ENCODE peak calls at places on chromosome 5, in seven cellular contexts. G, J, Z, K, W, A and Q are unnamed samples.
A peak's percentile ranks its signal among the peaks of the same experiment; 100 is the strongest.

GRCh38 chr5:79850316-79850822 is 140.7 kb downstream of the MTX3 start:
- DNase-seq in G (no peak), J (no peak), Z (peak; percentile 39), K (no peak), W (no peak), A (no peak), Q (no peak)

GRCh38 chr5:50967388-50968039 is 301.1 kb downstream of the PARP8 start:
- DNase-seq in G (no peak), J (no peak), Z (no peak), K (no peak), W (no peak), A (no peak), Q (no peak)

GRCh38 chr5:23522553-23522952 is 15.1 kb downstream of the PRDM9 start:
- DNase-seq in G (no peak), J (no peak), Z (no peak), K (no peak), W (no peak), A (no peak), Q (no peak)

GRCh38 chr5:126477681-126478117 is 54.5 kb downstream of the GRAMD2B start:
- DNase-seq in G (no peak), J (no peak), Z (no peak), K (no peak), W (no peak), A (no peak), Q (no peak)

GRCh38 chr5:51468196-51468595 is 84.9 kb downstream of the ISL1 start:
- DNase-seq in G (no peak), J (no peak), Z (no peak), K (no peak), W (no peak), A (no peak), Q (no peak)

GRCh38 chr5:10283927-10284635 is 23.6 kb downstream of the CMBL start:
- DNase-seq in G (peak; percentile 91), J (peak; percentile 48), Z (peak; percentile 79), K (peak; percentile 59), W (peak; percentile 83), A (peak; percentile 82), Q (peak; percentile 72)

GRCh38 chr5:168219515-168220410 is 71.7 kb upstream of the WWC1 start:
- DNase-seq in G (no peak), J (no peak), Z (no peak), K (no peak), W (peak; percentile 72), A (peak; percentile 81), Q (peak; percentile 55)

GRCh38 chr5:71483355-71483754 is 27.9 kb downstream of the BDP1 start:
- DNase-seq in G (no peak), J (no peak), Z (no peak), K (no peak), W (no peak), A (no peak), Q (no peak)

GRCh38 chr5:159409801-159410200 is 79.5 kb upstream of the IL12B start:
- DNase-seq in G (no peak), J (no peak), Z (no peak), K (no peak), W (no peak), A (no peak), Q (no peak)

GRCh38 chr5:154479944-154480750 is 2.1 kb upstream of the HAND1 start:
- DNase-seq in G (no peak), J (no peak), Z (no peak), K (no peak), W (no peak), A (no peak), Q (no peak)

GRCh38 chr5:55993013-55993412 is 1.8 kb downstream of the IL6ST start:
- DNase-seq in G (no peak), J (no peak), Z (no peak), K (no peak), W (no peak), A (peak; percentile 33), Q (no peak)

GRCh38 chr5:13987843-13988464 is 43.5 kb upstream of the DNAH5 start:
- DNase-seq in G (no peak), J (no peak), Z (no peak), K (no peak), W (peak; percentile 55), A (peak; percentile 65), Q (no peak)

GRCh38 chr5:37975531-37975930 is 135.7 kb upstream of the GDNF start:
- DNase-seq in G (no peak), J (no peak), Z (no peak), K (no peak), W (no peak), A (no peak), Q (no peak)

GRCh38 chr5:135654646-135655045 is 75.9 kb upstream of the CXCL14 start:
- DNase-seq in G (no peak), J (no peak), Z (no peak), K (no peak), W (no peak), A (no peak), Q (no peak)

GRCh38 chr5:139847790-139848507 is 52.3 kb downstream of the PSD2 start:
- DNase-seq in G (peak; percentile 90), J (peak; percentile 53), Z (no peak), K (peak; percentile 60), W (peak; percentile 83), A (peak; percentile 51), Q (peak; percentile 65)

GRCh38 chr5:40736103-40736875 is 19.5 kb downstream of the TTC33 start:
- DNase-seq in G (no peak), J (no peak), Z (no peak), K (no peak), W (peak; percentile 38), A (peak; percentile 33), Q (no peak)

GRCh38 chr5:62461561-62461960 is 49.0 kb downstream of the IPO11 start:
- DNase-seq in G (no peak), J (no peak), Z (no peak), K (no peak), W (no peak), A (no peak), Q (no peak)

GRCh38 chr5:168844566-168845296 is 265.6 kb upstream of the PANK3 start:
- DNase-seq in G (no peak), J (no peak), Z (no peak), K (no peak), W (no peak), A (peak; percentile 22), Q (no peak)

GRCh38 chr5:176652136-176652535 is 4.9 kb downstream of the TSPAN17 start:
- DNase-seq in G (no peak), J (no peak), Z (no peak), K (no peak), W (no peak), A (peak; percentile 42), Q (no peak)

GRCh38 chr5:17294639-17295311 is 77.3 kb downstream of the BASP1 start:
- DNase-seq in G (no peak), J (no peak), Z (no peak), K (no peak), W (no peak), A (no peak), Q (no peak)

GRCh38 chr5:135450328-135450727 is 1.8 kb downstream of the TIFAB start:
- DNase-seq in G (no peak), J (no peak), Z (peak; percentile 11), K (no peak), W (no peak), A (no peak), Q (no peak)

GRCh38 chr5:8829322-8830029 is 716.4 kb downstream of the SEMA5A start:
- DNase-seq in G (no peak), J (no peak), Z (no peak), K (no peak), W (no peak), A (no peak), Q (no peak)

GRCh38 chr5:90338712-90339372 is 70.7 kb downstream of the CETN3 start:
- DNase-seq in G (no peak), J (no peak), Z (no peak), K (no peak), W (no peak), A (no peak), Q (no peak)

GRCh38 chr5:107422494-107422893 is 248.2 kb downstream of the EFNA5 start:
- DNase-seq in G (no peak), J (no peak), Z (no peak), K (no peak), W (no peak), A (no peak), Q (no peak)

GRCh38 chr5:87754009-87754757 is 341.5 kb upstream of the CCNH start:
- DNase-seq in G (no peak), J (no peak), Z (no peak), K (no peak), W (no peak), A (no peak), Q (no peak)

GRCh38 chr5:52043543-52043942 is 660.3 kb downstream of the ISL1 start:
- DNase-seq in G (no peak), J (no peak), Z (no peak), K (no peak), W (no peak), A (no peak), Q (no peak)

GRCh38 chr5:121741156-121741555 is 110.5 kb upstream of the FTMT start:
- DNase-seq in G (no peak), J (no peak), Z (no peak), K (no peak), W (no peak), A (no peak), Q (no peak)

GRCh38 chr5:1116109-1116735 is 4.4 kb upstream of the SLC12A7 start:
- DNase-seq in G (no peak), J (no peak), Z (no peak), K (no peak), W (no peak), A (no peak), Q (no peak)

GRCh38 chr5:3105581-3105980 is 354.1 kb upstream of the IRX2 start:
- DNase-seq in G (no peak), J (no peak), Z (no peak), K (no peak), W (no peak), A (no peak), Q (no peak)

GRCh38 chr5:113340537-113340936 is 94.3 kb downstream of the TSSK1B start:
- DNase-seq in G (no peak), J (no peak), Z (no peak), K (no peak), W (no peak), A (no peak), Q (no peak)

GRCh38 chr5:61419141-61419540 is 87.1 kb downstream of the ZSWIM6 start:
- DNase-seq in G (no peak), J (no peak), Z (no peak), K (no peak), W (no peak), A (no peak), Q (no peak)

GRCh38 chr5:106876298-106876622 is 794.5 kb downstream of the EFNA5 start:
- DNase-seq in G (no peak), J (no peak), Z (no peak), K (no peak), W (no peak), A (no peak), Q (no peak)